ENCODE peak calls at places on chromosomes 11 and 22, in four cellular contexts. J, M, X and F are unnamed samples.

GRCh38 chr11:124736738-124737137 is 3.0 kb upstream of the NRGN start:
- DNase-seq in X (no peak), J (no peak), M (no peak), F (no peak)

GRCh38 chr11:86062719-86063118 is 6.2 kb downstream of the PICALM start:
- DNase-seq in M (peak; percentile 65), X (no peak), J (no peak), F (no peak)

GRCh38 chr11:16792426-16792825 is 54.0 kb downstream of the C11orf58 start:
- DNase-seq in J (no peak), X (no peak), M (peak; percentile 41), F (no peak)

GRCh38 chr11:128555606-128556005 is 31.8 kb downstream of the ETS1 start:
- DNase-seq in J (no peak), X (no peak), M (peak; percentile 43), F (no peak)

GRCh38 chr22:43512279-43512678 is 100.5 kb downstream of the MPPED1 start:
- DNase-seq in J (peak; percentile 35), M (no peak), X (no peak), F (no peak)

GRCh38 chr11:72216638-72217037 is at the start of gene FOLR2:
- DNase-seq in M (no peak), X (no peak), J (no peak), F (no peak)

GRCh38 chr22:43819691-43820670 is 7.9 kb upstream of the EFCAB6 start:
- DNase-seq in M (no peak), X (no peak), J (peak; percentile 63), F (no peak)

GRCh38 chr22:38766076-38766777 is 10.4 kb upstream of the SUN2 start:
- DNase-seq in M (peak; percentile 79), J (no peak), X (peak; percentile 83), F (no peak)

GRCh38 chr11:131253885-131254204 is 116.6 kb upstream of the NTM start:
- DNase-seq in M (no peak), X (no peak), J (no peak), F (no peak)

GRCh38 chr22:49192857-49193250 is 634.8 kb downstream of the BRD1 start:
- DNase-seq in X (no peak), J (peak; percentile 25), M (no peak), F (no peak)

GRCh38 chr22:46573781-46574437 is 36.5 kb upstream of the CELSR1 start:
- DNase-seq in M (no peak), J (peak; percentile 66), X (peak; percentile 43), F (no peak)

GRCh38 chr11:60459345-60459744 is 3.7 kb downstream of the MS4A1 start:
- DNase-seq in X (no peak), J (no peak), M (no peak), F (no peak)

GRCh38 chr11:60457576-60457975 is 1.9 kb downstream of the MS4A1 start:
- DNase-seq in X (no peak), J (no peak), M (no peak), F (no peak)

GRCh38 chr11:60455531-60456042 is at the start of gene MS4A1:
- DNase-seq in J (no peak), M (no peak), X (no peak), F (no peak)

GRCh38 chr11:60454212-60454611 is 1.4 kb upstream of the MS4A1 start:
- DNase-seq in J (no peak), X (no peak), M (no peak), F (no peak)
- H3K4me3 ChIP-seq in J (no peak overlapping the region), X (no peak overlapping the region), M (no peak overlapping the region), F (no peak overlapping the region)

GRCh38 chr11:64387916-64388315 is 29.0 kb downstream of the RPS6KA4 start:
- DNase-seq in J (no peak), M (no peak), X (no peak), F (no peak)
- H3K4me3 ChIP-seq in J (no peak overlapping the region), M (no peak overlapping the region), X (no peak overlapping the region), F (no peak overlapping the region)

DNA sequence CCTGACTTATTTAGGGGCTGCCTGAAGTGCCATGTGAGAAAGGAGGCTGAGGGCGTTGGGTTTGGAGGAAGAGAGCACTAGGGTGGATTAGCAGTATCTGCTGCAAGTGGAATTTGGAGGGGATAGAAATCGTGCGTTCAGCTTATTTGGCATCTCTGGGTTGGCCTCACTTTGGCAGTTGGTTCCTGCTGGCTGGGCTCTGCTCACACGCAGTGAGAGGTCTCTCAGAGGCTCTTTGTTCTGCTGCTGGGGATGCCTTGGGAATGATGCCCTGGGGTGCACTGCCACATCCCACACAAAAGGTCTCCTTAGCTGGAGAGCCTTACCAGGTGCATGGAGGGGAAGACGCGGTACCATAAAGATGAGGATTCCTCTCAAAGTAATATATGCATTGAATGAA is 17.7 kb upstream of the MICAL2 start:
- DNase-seq in J (no peak), X (peak; percentile 44), M (no peak), F (no peak)
- H3K4me3 ChIP-seq in J (no peak overlapping the region), X (no peak overlapping the region), M (no peak overlapping the region), F (no peak overlapping the region)

GRCh38 chr11:57461841-57462489 is 1.6 kb downstream of the RTN4RL2 start:
- DNase-seq in J (no peak), X (no peak), M (no peak), F (no peak)

GRCh38 chr11:57458410-57459111 is 1.8 kb upstream of the RTN4RL2 start:
- DNase-seq in M (peak; percentile 29), J (peak; percentile 82), X (peak; percentile 69), F (no peak)

GRCh38 chr11:57460756-57461749 is 725 bp downstream of the RTN4RL2 start:
- DNase-seq in M (no peak), J (peak; percentile 81), X (no peak), F (no peak)

GRCh38 chr11:57459112-57460016 is 964 bp upstream of the RTN4RL2 start:
- DNase-seq in X (no peak), J (peak; percentile 83), M (no peak), F (no peak)

DNA sequence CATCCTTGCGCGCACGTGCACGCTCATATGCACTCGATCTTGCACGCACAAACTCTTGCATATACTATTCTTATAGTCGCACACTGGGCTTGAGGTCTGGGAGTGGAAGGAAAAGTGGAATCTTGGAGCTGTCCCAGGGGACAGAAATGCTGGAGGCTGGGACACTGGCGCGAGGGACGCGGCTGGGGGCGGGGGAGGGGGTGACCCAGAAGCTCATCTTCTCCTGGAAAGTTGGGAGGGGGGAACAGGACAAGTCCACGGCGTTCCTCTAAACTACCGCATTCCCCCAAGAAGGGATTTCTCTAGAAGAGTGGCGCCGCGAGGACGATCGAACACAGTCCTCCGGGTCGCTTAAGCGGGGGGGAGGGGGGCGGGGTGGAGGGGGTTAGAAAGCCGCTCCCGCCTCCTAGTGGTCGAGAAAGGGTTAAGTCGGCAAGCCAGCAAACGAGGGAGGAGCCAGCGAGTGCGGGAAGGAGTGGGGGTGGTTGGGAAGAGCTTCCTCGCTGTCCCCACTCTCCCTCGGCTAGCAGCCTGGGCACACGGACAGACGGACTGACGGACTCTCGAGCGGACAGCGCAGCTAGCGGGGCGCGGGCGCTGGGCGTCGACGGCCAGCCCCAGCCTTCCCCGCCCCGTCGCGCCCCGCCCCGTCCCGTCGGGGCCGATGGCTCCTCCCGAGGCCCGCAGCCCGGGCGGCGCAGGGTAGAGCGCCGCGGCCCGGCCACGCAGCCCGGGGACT is at the start of gene RTN4RL2:
- DNase-seq in J (peak; percentile 78), M (peak; percentile 32), X (no peak), F (no peak)
- H3K4me3 ChIP-seq in J (peak within 1 kb of the TSS; percentile 16), M (peak within 1 kb of the TSS; percentile 47), X (peak within 1 kb of the TSS; percentile 42), F (peak within 1 kb of the TSS; percentile 52)

DNA sequence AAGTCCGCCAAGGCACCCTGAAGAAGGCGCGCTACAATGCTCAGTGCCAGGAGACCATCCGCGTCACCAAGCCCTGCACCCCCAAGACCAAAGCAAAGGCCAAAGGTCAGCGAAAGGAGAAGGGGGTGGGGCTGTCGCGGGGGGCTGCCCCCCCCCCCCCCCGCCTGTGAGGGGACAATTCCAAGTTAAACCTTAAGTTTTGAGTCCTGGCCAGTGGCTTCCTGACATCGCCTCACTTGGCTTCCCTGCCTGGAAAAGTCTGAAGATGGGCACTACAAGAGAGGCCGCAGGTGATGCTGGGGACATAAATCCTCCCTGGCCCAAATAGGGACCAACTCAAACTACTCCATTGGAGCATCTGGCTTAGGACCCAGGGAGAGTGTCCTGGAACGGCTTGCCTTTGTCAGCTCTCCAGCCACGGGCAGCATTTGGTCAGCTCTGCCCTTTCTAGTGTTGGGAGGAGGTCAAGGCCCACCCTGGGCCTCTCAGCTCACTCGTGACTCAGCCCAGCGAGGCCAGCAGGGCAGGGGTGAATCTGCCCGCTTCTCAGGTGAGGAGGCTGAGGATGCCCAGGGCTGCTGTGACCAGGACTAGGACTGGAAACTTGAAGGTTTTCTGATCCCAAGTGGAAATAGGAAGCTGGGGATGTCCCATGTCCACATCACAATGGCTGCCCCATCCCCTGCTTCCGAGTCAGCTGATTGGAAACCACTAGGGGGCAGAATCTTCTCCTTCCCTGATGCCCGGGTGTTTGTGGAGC is 1.4 kb downstream of the MDK start:
- DNase-seq in X (no peak), J (no peak), M (peak; percentile 61), F (no peak)
- H3K4me3 ChIP-seq in X (peak overlapping the region; percentile 59), J (no peak overlapping the region), M (peak overlapping the region; percentile 59), F (peak overlapping the region; percentile 64)

GRCh38 chr11:121664144-121664543 is 211.4 kb upstream of the SORL1-AS1 start:
- DNase-seq in M (no peak), X (no peak), J (no peak), F (no peak)

GRCh38 chr11:121657191-121657590 is 204.4 kb upstream of the SORL1-AS1 start:
- DNase-seq in X (no peak), M (no peak), J (no peak), F (no peak)

GRCh38 chr11:121665211-121665838 is 212.6 kb upstream of the SORL1-AS1 start:
- DNase-seq in M (no peak), J (no peak), X (no peak), F (no peak)

GRCh38 chr11:121659811-121660210 is 207.0 kb upstream of the SORL1-AS1 start:
- DNase-seq in M (no peak), J (no peak), X (no peak), F (no peak)

DNA sequence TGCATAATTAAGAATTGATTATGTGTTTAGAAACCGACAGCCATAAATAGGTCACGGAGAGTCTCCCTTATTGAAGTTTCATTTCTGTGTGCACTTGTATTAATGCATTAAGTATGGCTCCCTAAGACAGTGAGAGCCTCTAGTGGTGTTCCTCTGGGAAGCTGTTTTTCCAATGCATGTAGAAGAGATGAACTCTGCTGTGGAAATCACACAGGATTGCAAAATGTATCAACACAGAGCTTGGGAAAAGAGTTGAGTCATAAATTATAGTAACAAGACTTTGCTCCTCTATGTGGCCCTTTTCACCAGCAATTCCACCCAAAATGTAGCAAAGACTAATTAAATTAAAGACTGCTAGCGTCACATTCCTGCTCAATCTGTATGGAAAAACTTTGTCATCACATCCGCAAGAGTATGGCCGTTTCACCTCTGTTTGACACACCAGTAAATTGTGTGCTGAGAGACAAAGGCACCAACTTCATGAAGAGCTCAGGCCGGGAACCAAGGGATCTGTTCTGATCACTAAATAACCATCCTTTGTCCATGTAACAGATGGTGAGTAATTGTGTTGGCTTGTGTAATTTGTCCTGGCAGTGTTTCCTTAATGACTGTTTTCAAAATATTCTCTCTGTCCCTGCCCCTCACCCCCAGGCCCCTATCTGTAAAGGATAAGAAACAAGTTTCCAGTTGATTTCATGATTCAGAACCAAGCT is 209.2 kb upstream of the SORL1-AS1 start:
- DNase-seq in X (no peak), J (no peak), M (peak; percentile 88), F (peak; percentile 88)
- H3K4me3 ChIP-seq in X (no peak overlapping the region), J (no peak overlapping the region), M (no peak overlapping the region), F (no peak overlapping the region)

GRCh38 chr11:12284321-12285050 is 92.9 kb upstream of the PARVA start:
- DNase-seq in X (no peak), M (peak; percentile 77), J (no peak), F (no peak)
- H3K4me3 ChIP-seq in X (no peak overlapping the region), M (no peak overlapping the region), J (no peak overlapping the region), F (no peak overlapping the region)